ENCODE peak calls at places on chromosomes 2 and 18, in ten cellular contexts. Q is astrocyte, V is testis, R is prostate gland, B is left ventricle myocardium inferior, T is lower lobe of right lung, H is body of pancreas, U is ovary, D is K562, G is heart right ventricle. F is an unnamed sample. For H3K4me1, the result is how much of the 10 kb centered on the place peaks cover.

GRCh38 chr2:98465456-98466201 is 21.0 kb downstream of the INPP4A start:
- DNase-seq in R (no peak), T (peak), D (peak), H (peak), B (peak), G (peak), U (no peak), Q (peak), V (peak), F (peak)

GRCh38 chr2:105261061-105261460 is 19.5 kb downstream of the GPR45 start:
- DNase-seq in V (no peak), T (no peak), G (no peak), D (peak), U (no peak), H (no peak), R (no peak), B (no peak), Q (peak), F (no peak)

GRCh38 chr2:26982102-26982742 is 11.8 kb downstream of the MAPRE3 start:
- DNase-seq in D (peak), R (peak), Q (peak), H (peak), B (peak), T (peak), V (peak), U (peak), G (peak), F (no peak)

GRCh38 chr2:237593596-237594310 is 3.2 kb upstream of the RAB17 start:
- DNase-seq in H (no peak), G (no peak), T (no peak), V (no peak), R (no peak), U (no peak), Q (no peak), B (no peak), D (no peak), F (no peak)

GRCh38 chr2:8605350-8606065 is 76.3 kb upstream of the ID2 start:
- DNase-seq in D (no peak), H (no peak), Q (peak), V (no peak), U (no peak), T (peak), B (no peak), G (no peak), R (no peak), F (no peak)

GRCh38 chr2:119823734-119824334 is 64.1 kb downstream of the PTPN4 start:
- DNase-seq in H (peak), T (no peak), D (peak), B (no peak), V (no peak), G (no peak), U (no peak), R (no peak), Q (peak), F (no peak)

GRCh38 chr18:69400976-69401474 is 337 bp downstream of the DOK6 start:
- DNase-seq in D (no peak), H (no peak), G (peak), T (peak), Q (peak), B (peak), V (peak), R (no peak), U (no peak), F (no peak)

GRCh38 chr2:60595953-60596352 is 42.5 kb upstream of the BCL11A start:
- DNase-seq in R (no peak), V (no peak), G (no peak), H (no peak), U (no peak), T (no peak), B (no peak), Q (no peak), D (no peak), F (no peak)

GRCh38 chr2:173493874-173494273 is 139.2 kb downstream of the CDCA7 start:
- DNase-seq in T (no peak), H (no peak), B (no peak), D (no peak), G (no peak), U (no peak), V (no peak), R (no peak), Q (no peak), F (no peak)

GRCh38 chr2:88764141-88764849 is 72.8 kb downstream of the RPIA start:
- DNase-seq in Q (no peak), T (no peak), G (no peak), V (no peak), R (no peak), H (no peak), B (no peak), U (no peak), D (no peak), F (no peak)

GRCh38 chr2:138777996-138778395 is 2.2 kb downstream of the NXPH2 start:
- DNase-seq in T (no peak), H (no peak), U (no peak), D (no peak), V (no peak), R (no peak), B (no peak), G (no peak), Q (peak), F (no peak)

GRCh38 chr2:209472871-209473270 is 49.0 kb downstream of the MAP2 start:
- DNase-seq in R (no peak), V (no peak), T (no peak), G (no peak), B (no peak), H (no peak), Q (peak), U (no peak), D (no peak), F (no peak)

GRCh38 chr2:72694715-72695496 is 130.9 kb downstream of the EXOC6B start:
- DNase-seq in T (no peak), U (peak), V (peak), B (peak), G (peak), H (peak), D (peak), Q (peak), R (no peak), F (no peak)

GRCh38 chr2:223104336-223104735 is 52.3 kb downstream of the KCNE4 start:
- DNase-seq in D (no peak), H (no peak), V (no peak), T (no peak), Q (no peak), G (no peak), B (no peak), R (no peak), U (no peak), F (no peak)

GRCh38 chr2:25838152-25838756 is 40.0 kb downstream of the ASXL2 start:
- DNase-seq in U (no peak), V (no peak), R (no peak), D (no peak), Q (peak), B (no peak), H (no peak), T (no peak), G (no peak), F (no peak)

GRCh38 chr2:132374551-132374950 is 42.1 kb upstream of the GPR39 start:
- DNase-seq in Q (peak), R (no peak), T (no peak), G (no peak), B (no peak), V (no peak), D (no peak), H (no peak), U (no peak), F (no peak)

GRCh38 chr2:101386599-101387150 is 628 bp downstream of the CREG2 start:
- DNase-seq in B (peak), G (no peak), V (no peak), Q (no peak), R (no peak), D (no peak), T (no peak), H (no peak), U (no peak), F (no peak)

GRCh38 chr2:54468643-54469042 is 12.5 kb downstream of the SPTBN1 start:
- DNase-seq in B (no peak), H (no peak), Q (no peak), G (no peak), R (no peak), T (no peak), U (no peak), V (no peak), D (no peak), F (no peak)

GRCh38 chr2:135063210-135063609 is 11.1 kb downstream of the RAB3GAP1 start:
- DNase-seq in D (no peak), G (no peak), Q (no peak), R (no peak), V (no peak), U (no peak), B (no peak), T (no peak), H (no peak), F (no peak)

GRCh38 chr2:54984476-54984875 is 65.8 kb downstream of the RTN4 start:
- DNase-seq in H (no peak), Q (peak), D (no peak), T (no peak), B (no peak), R (no peak), G (no peak), U (no peak), V (no peak), F (no peak)

GRCh38 chr2:215380699-215381098 is 55.2 kb downstream of the FN1 start:
- DNase-seq in B (no peak), Q (no peak), H (no peak), R (no peak), D (no peak), G (no peak), V (no peak), U (no peak), T (no peak), F (no peak)

GRCh38 chr2:178920916-178921513 is 113.8 kb upstream of the TTN start:
- DNase-seq in T (no peak), G (no peak), V (no peak), Q (no peak), D (no peak), B (no peak), U (no peak), R (no peak), H (no peak), F (no peak)

GRCh38 chr2:121008978-121009377 is 273.3 kb downstream of the GLI2 start:
- DNase-seq in G (no peak), V (peak), B (no peak), U (no peak), R (no peak), T (no peak), H (no peak), Q (no peak), D (peak), F (no peak)

GRCh38 chr2:71133603-71134002 is 3.2 kb downstream of the MPHOSPH10 start:
- DNase-seq in H (no peak), B (no peak), R (no peak), T (no peak), G (no peak), U (no peak), Q (no peak), V (no peak), D (no peak), F (no peak)

GRCh38 chr2:71130325-71131260 is at the start of gene MPHOSPH10:
- DNase-seq in U (peak), B (peak), G (peak), R (peak), Q (peak), V (peak), D (peak), H (peak), T (peak), F (peak)

GRCh38 chr2:71126957-71127356 is 3.1 kb downstream of the MCEE start:
- DNase-seq in G (no peak), T (no peak), Q (no peak), R (no peak), D (no peak), U (no peak), B (no peak), V (no peak), H (no peak), F (no peak)

GRCh38 chr2:71129114-71129890 is 727 bp downstream of the MCEE start:
- DNase-seq in B (no peak), U (no peak), Q (peak), D (peak), R (peak), V (no peak), G (no peak), H (no peak), T (no peak), F (no peak)

DNA sequence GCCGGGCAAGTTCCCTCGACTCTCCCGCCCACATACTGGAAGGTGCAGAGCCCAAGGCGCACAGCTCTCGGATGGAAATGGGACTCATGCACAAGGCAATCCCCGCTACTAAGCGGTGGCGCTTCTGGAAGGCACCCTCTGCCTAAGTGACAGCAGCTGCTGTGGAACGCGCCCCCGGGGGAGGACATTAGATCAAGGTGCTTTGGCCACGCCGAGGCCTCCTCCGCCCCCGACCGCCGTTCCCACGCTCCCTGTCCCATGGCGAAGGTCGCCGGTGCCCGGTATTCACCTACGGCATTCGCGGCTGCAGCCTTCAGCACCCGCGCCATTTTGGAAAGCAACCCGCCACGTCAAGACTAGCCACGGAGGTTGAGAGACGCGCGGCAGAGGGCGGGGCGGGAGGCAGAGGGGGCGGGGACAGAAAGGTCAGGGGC is at the start of gene MCEE:
- DNase-seq in T (peak), G (peak), H (peak), D (peak), R (peak), U (peak), B (peak), Q (peak), V (peak), F (peak)
- TF ChIP-seq CTCF in T (no peak), G (no peak), H (no peak), D (no peak), R (no peak), U (no peak), B (no peak), Q (no peak), V (no peak), F (no peak)

GRCh38 chr2:241323777-241324176 is 8.1 kb downstream of the SEPTIN2 start:
- DNase-seq in D (no peak), G (no peak), B (no peak), R (no peak), H (no peak), Q (no peak), V (no peak), T (no peak), U (no peak), F (no peak)

GRCh38 chr2:241321033-241321432 is 5.3 kb downstream of the SEPTIN2 start:
- DNase-seq in H (no peak), T (no peak), G (no peak), R (no peak), U (no peak), B (no peak), Q (no peak), D (no peak), V (no peak), F (no peak)

GRCh38 chr2:241321911-241322310 is 6.2 kb downstream of the SEPTIN2 start:
- DNase-seq in R (no peak), H (no peak), T (no peak), U (no peak), G (no peak), D (no peak), B (no peak), V (no peak), Q (no peak), F (no peak)

GRCh38 chr2:241324775-241325174 is 9.1 kb downstream of the SEPTIN2 start:
- DNase-seq in T (no peak), R (no peak), D (no peak), V (no peak), Q (no peak), G (no peak), B (no peak), H (no peak), U (no peak), F (no peak)

DNA sequence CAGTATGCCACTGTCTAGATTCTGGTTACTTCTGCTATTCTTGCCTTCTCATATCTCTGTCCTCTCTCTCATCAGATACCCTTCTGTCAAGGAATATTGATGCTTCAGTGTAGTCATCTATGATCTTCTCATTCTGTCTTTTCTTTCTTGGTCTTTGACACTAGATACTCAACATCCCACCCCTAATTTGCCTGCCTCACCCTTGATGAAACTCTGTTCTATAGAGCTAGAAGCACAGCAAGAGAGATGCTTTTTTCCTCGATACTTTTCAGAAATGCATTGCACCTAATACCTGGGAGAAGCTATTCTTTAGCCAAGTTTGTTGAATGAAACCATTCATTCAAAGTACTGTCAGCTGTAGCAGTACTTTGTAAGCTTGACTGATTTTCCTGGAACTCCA is 9.5 kb downstream of the SEPTIN2 start:
- DNase-seq in B (no peak), H (no peak), U (no peak), V (no peak), R (no peak), D (no peak), T (no peak), Q (no peak), G (no peak), F (no peak)
- H3K4me1 ChIP-seq in B (half or more), H (under half), U (under half), V (under half), R (under half), D (under half), T (under half), Q (under half), G (under half), F (under half)

DNA sequence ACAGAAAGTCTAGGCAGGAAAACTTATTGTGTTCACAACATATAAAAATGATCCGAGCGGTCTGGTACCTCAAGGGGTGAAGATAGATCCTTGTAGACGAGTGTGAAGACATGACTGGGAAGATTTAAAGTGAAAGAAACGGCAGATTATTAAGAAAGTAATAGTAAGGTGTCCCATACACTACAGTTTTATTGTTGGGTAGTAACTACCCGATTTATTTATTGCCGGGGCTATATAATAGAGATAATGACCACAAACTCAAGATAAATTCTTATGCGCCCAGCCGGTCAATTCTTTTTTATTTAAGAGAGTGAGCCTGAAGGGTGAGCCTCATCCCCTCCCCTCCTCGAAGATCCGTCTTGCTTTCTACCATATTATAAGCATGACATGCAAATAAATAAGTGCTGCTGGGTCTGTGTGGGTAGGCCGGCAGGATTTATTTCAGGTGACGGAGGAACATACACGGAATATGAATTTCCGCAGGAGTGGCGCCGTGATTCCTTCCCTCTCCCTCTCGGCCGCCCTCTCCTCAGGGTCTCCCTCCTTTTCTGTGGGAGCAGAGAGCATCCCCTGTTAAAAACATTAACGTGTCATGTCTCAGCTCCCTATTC is 147.5 kb downstream of the MEIS1 start:
- DNase-seq in T (no peak), B (no peak), G (no peak), Q (no peak), U (no peak), R (no peak), H (peak), V (no peak), D (no peak), F (no peak)
- H3K27ac ChIP-seq in T (peak), B (no peak), G (no peak), Q (no peak), U (peak), R (peak), H (peak), V (no peak), D (no peak), F (no peak)

GRCh38 chr2:19649107-19649506 is 252.7 kb downstream of the TTC32 start:
- DNase-seq in H (no peak), D (no peak), T (no peak), G (no peak), R (no peak), Q (peak), U (no peak), B (no peak), V (no peak), F (no peak)
- TF ChIP-seq CTCF in H (no peak), D (no peak), T (no peak), G (no peak), R (no peak), Q (no peak), U (no peak), B (no peak), V (no peak), F (no peak)

GRCh38 chr18:79796016-79796415 is 1.7 kb upstream of the KCNG2 start:
- DNase-seq in T (no peak), H (peak), R (no peak), G (no peak), V (no peak), B (no peak), Q (no peak), D (no peak), U (no peak), F (no peak)

GRCh38 chr18:79795446-79795845 is 2.3 kb upstream of the KCNG2 start:
- DNase-seq in R (no peak), U (no peak), Q (no peak), T (no peak), G (no peak), D (no peak), B (no peak), V (no peak), H (peak), F (no peak)

GRCh38 chr18:79796531-79797390 is 977 bp upstream of the KCNG2 start:
- DNase-seq in B (no peak), G (no peak), H (peak), U (no peak), T (no peak), Q (no peak), R (no peak), D (no peak), V (no peak), F (no peak)

GRCh38 chr18:79792988-79793355 is 4.8 kb upstream of the KCNG2 start:
- DNase-seq in R (no peak), V (no peak), Q (no peak), H (no peak), D (no peak), U (no peak), B (no peak), G (no peak), T (peak), F (no peak)

DNA sequence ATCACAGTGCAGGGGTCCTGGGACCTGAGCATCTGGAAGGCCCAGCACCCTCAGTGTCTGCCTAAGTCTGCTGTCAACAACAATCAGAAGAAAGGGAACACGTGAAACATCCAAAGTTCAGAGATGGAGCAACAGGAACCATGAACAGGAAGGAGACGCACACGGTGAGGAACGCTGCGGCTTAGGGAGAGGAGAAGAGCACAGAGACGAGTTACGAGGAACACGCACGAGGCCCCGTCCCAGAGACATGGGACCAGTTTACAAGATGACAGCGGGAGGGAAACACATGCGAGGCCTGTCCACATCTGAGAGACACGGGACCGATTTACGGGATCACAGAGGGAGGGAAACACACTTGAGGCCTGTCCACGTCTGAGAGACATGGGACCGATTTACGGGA is 2.9 kb upstream of the KCNG2 start:
- DNase-seq in R (no peak), T (no peak), D (no peak), H (peak), Q (no peak), V (no peak), U (no peak), G (no peak), B (peak), F (no peak)
- H3K4me1 ChIP-seq in R (under half), T (under half), D (under half), H (under half), Q (under half), V (under half), U (under half), G (under half), B (under half), F (under half)

DNA sequence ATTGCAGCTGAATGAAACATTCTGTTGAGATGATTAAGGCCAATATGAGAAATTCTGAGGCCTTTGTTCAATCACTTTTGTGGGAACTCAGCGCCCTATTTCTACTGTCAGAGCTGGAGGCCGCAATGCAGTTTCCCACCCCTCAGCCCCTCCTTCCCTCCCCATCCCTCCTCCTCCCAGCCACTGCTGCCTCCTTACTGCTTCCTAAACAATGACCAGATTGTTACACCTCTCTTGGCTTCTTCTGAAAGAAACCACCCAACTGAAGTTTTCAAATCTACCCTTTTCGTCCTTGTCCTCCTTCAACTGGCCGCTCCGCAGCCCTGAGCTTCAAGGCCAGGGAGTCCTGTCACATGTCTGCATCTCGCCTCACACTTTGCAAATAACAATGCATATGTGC is 36.7 kb upstream of the MAPK4 start:
- DNase-seq in H (no peak), B (no peak), Q (no peak), D (no peak), V (peak), R (no peak), U (no peak), T (no peak), G (no peak), F (no peak)
- H3K27ac ChIP-seq in H (peak), B (no peak), Q (no peak), D (no peak), V (peak), R (no peak), U (no peak), T (no peak), G (no peak), F (no peak)

GRCh38 chr2:19336781-19337180 is 21.6 kb downstream of the OSR1 start:
- DNase-seq in B (no peak), Q (no peak), T (no peak), U (no peak), V (no peak), G (no peak), D (no peak), R (no peak), H (no peak), F (no peak)
- TF ChIP-seq CTCF in B (no peak), Q (no peak), T (no peak), U (no peak), V (no peak), G (no peak), D (no peak), R (no peak), H (no peak), F (no peak)

GRCh38 chr2:36716136-36716535 is 19.6 kb downstream of the VIT start:
- DNase-seq in T (no peak), B (no peak), D (no peak), V (no peak), G (no peak), R (no peak), H (no peak), U (no peak), Q (no peak), F (no peak)
- H3K4me1 ChIP-seq in T (under half), B (under half), D (under half), V (under half), G (under half), R (under half), H (under half), U (under half), Q (under half), F (under half)